ENCODE peak calls at places on chromosomes 2 and 18, in six cellular contexts. A, H, Q, R, V and M are unnamed samples.
A peak's percentile ranks its signal among the peaks of the same experiment; 100 is the strongest.

GRCh38 chr2:33134086-33134763 is 187.5 kb downstream of the LTBP1 start:
- DNase-seq in H (peak; percentile 11), V (no peak), A (peak; percentile 26), Q (peak; percentile 28), R (peak; percentile 65), M (no peak)

GRCh38 chr2:221283896-221284295 is 288.2 kb downstream of the EPHA4 start:
- DNase-seq in Q (no peak), V (no peak), R (no peak), H (no peak), A (no peak), M (no peak)

GRCh38 chr2:200300650-200301314 is 5.7 kb upstream of the SPATS2L start:
- DNase-seq in A (no peak), Q (no peak), R (no peak), H (peak; percentile 23), V (no peak), M (no peak)

GRCh38 chr18:76874643-76875389 is 52.5 kb downstream of the ZNF236 start:
- DNase-seq in H (no peak), Q (no peak), R (no peak), A (no peak), V (peak; percentile 9), M (no peak)

GRCh38 chr2:100675373-100675772 is 112.6 kb downstream of the PDCL3 start:
- DNase-seq in V (no peak), A (no peak), Q (no peak), H (no peak), R (no peak), M (no peak)

GRCh38 chr2:9885036-9885684 is 41.9 kb downstream of the TAF1B start:
- DNase-seq in H (no peak), A (no peak), R (no peak), V (no peak), Q (no peak), M (no peak)

GRCh38 chr18:48136544-48137353 is 206.3 kb upstream of the SMAD2 start:
- DNase-seq in A (no peak), V (no peak), H (no peak), R (peak; percentile 79), Q (peak; percentile 63), M (no peak)

GRCh38 chr2:218826791-218827190 is 4.8 kb downstream of the PRKAG3 start:
- DNase-seq in A (no peak), V (no peak), H (no peak), R (no peak), Q (no peak), M (no peak)

GRCh38 chr2:39845460-39846146 is 66.5 kb upstream of the THUMPD2 start:
- DNase-seq in R (no peak), Q (no peak), H (no peak), A (no peak), V (no peak), M (no peak)

GRCh38 chr2:170733821-170734600 is 18.9 kb downstream of the SP5 start:
- DNase-seq in V (no peak), H (no peak), A (no peak), Q (no peak), R (no peak), M (no peak)

GRCh38 chr2:69556008-69556407 is 87.5 kb downstream of the AAK1 start:
- DNase-seq in H (no peak), R (no peak), V (no peak), Q (no peak), A (no peak), M (no peak)

GRCh38 chr2:230668184-230668938 is 44.3 kb upstream of the CAB39 start:
- DNase-seq in H (no peak), A (peak; percentile 47), V (no peak), R (no peak), Q (no peak), M (peak; percentile 82)

GRCh38 chr2:168944065-168944464 is 43.0 kb downstream of the G6PC2 start:
- DNase-seq in R (no peak), V (no peak), H (peak; percentile 42), A (no peak), Q (no peak), M (no peak)
- TF ChIP-seq CTCF in R (no peak), V (no peak), H (peak; percentile 32), A (no peak), Q (no peak), M (no peak)

GRCh38 chr2:67846341-67847070 is 216.3 kb downstream of the C1D start:
- DNase-seq in A (peak; percentile 41), V (no peak), Q (peak; percentile 90), R (peak; percentile 94), H (peak; percentile 70), M (peak; percentile 9)
- H3K4me3 ChIP-seq in A (peak overlapping the region; percentile 27), V (no peak overlapping the region), Q (no peak overlapping the region), R (no peak overlapping the region), H (no peak overlapping the region), M (no peak overlapping the region)

GRCh38 chr2:28395334-28396061 is 2.8 kb downstream of the FOSL2 start:
- DNase-seq in V (no peak), A (no peak), R (peak; percentile 71), H (no peak), Q (no peak), M (no peak)
- H3K27me3 ChIP-seq in V (no peaks in the 10 kb centered on the region), A (no peaks in the 10 kb centered on the region), R (no peaks in the 10 kb centered on the region), H (peaks cover 35% of the 10 kb centered on the region), Q (no peaks in the 10 kb centered on the region), M (no peaks in the 10 kb centered on the region)

GRCh38 chr2:65722028-65722427 is 289.6 kb upstream of the SPRED2 start:
- DNase-seq in Q (peak; percentile 44), R (peak; percentile 47), V (no peak), A (peak; percentile 32), H (peak; percentile 36), M (no peak)
- TF ChIP-seq CTCF in Q (no peak), R (peak; percentile 5), V (no peak), A (peak; percentile 17), H (peak; percentile 64), M (no peak)

GRCh38 chr2:11853197-11853588 is 106.8 kb downstream of the LPIN1 start:
- DNase-seq in H (no peak), Q (no peak), R (no peak), V (no peak), A (no peak), M (no peak)

GRCh38 chr2:11852526-11853196 is 106.2 kb downstream of the LPIN1 start:
- DNase-seq in A (no peak), R (no peak), V (no peak), Q (no peak), H (no peak), M (no peak)

GRCh38 chr2:11855120-11855760 is 108.8 kb downstream of the LPIN1 start:
- DNase-seq in R (no peak), A (no peak), H (no peak), V (no peak), Q (no peak), M (no peak)

GRCh38 chr2:11850082-11850481 is 103.7 kb downstream of the LPIN1 start:
- DNase-seq in V (no peak), H (no peak), R (no peak), A (no peak), Q (no peak), M (no peak)

DNA sequence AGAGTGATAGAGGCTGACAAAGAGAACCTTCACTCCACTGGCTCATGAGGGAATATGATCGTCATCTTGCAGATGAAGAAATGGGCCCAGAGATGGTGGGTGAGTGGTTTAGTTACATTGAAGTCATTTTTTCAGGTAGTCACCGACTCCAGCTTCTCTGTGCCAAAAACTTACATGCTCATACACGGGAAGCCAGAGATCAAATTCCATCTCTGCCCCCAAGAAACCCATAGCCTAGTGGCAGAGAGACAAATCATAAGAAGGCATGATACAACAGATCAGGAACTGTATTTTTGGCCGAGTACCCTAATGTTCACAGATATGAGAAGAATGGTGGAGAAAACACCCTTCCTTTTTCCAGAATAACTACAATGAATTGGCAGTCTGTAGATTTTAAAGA is 105.4 kb downstream of the LPIN1 start:
- DNase-seq in R (no peak), H (no peak), V (no peak), A (no peak), Q (no peak), M (no peak)
- H3K4me3 ChIP-seq in R (no peak overlapping the region), H (no peak overlapping the region), V (no peak overlapping the region), A (no peak overlapping the region), Q (no peak overlapping the region), M (no peak overlapping the region)

DNA sequence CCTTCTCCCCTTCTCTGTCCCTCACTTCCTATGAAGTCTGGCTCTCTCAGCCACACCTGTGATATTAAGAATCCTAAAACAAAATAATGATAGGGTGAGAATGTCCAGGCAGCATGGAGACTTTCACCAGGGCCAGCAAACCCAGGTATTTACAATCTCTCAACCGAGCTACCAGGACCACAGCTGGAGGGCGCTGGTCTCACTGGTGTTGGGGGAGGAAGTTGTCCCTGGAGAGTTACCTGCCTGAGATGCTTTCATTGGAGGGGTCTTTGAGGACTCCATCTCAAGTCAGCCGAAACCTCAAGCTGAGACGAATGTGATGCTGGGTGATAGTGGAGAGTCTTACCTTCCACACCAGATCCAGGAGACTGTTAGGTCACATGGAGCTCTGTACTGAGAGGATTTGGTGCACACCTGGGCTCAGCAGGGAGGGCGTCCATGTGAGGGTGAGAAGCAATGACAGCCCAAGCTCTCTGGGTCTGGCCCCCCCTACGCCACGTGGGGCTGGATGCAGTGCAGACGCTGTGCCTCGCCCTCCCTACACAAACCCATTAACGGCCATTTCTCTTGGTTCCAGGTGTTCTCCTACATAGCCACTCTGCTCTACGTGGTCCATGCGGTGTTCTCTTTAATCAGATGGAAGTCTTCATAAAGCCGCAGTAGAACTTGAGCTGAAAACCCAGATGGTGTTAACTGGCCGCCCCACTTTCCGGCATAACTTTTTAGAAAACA is 27.5 kb downstream of the MAL start:
- DNase-seq in H (no peak), A (no peak), R (no peak), V (no peak), Q (no peak), M (no peak)
- H3K27me3 ChIP-seq in H (peaks cover 71% of the 10 kb centered on the region), A (no peaks in the 10 kb centered on the region), R (no peaks in the 10 kb centered on the region), V (no peaks in the 10 kb centered on the region), Q (peaks cover 53% of the 10 kb centered on the region), M (no peaks in the 10 kb centered on the region)